ENCODE peak calls at places on chromosome 4, in four cellular contexts. C is PC-3; Q is suprapubic skin; O is CD8-positive, alpha-beta memory T cell. B is an unnamed sample.

GRCh38 chr4:30938956-30939528 is 218.9 kb downstream of the PCDH7 start:
- DNase-seq in C (no peak), Q (no peak), O (no peak), B (no peak)

GRCh38 chr4:89823416-89823815 is 13.5 kb downstream of the SNCA start:
- DNase-seq in C (no peak), Q (no peak), O (no peak), B (no peak)

GRCh38 chr4:86640469-86640868 is 46.4 kb downstream of the PTPN13 start:
- DNase-seq in C (peak; percentile 28), Q (no peak), O (no peak), B (no peak)

GRCh38 chr4:78560296-78560963 is 8.9 kb downstream of the ANXA3 start:
- DNase-seq in C (peak; percentile 60), Q (no peak), O (no peak), B (peak; percentile 41)

GRCh38 chr4:52864816-52865215 is 2.7 kb downstream of the RASL11B start:
- DNase-seq in C (no peak), Q (no peak), O (no peak), B (no peak)

GRCh38 chr4:75637176-75637575 is 6.8 kb upstream of the CDKL2 start:
- DNase-seq in C (no peak), Q (no peak), O (no peak), B (no peak)

GRCh38 chr4:76697129-76697803 is 200.7 kb downstream of the SOWAHB start:
- DNase-seq in C (no peak), Q (no peak), O (no peak), B (no peak)

GRCh38 chr4:56512166-56512565 is 6.6 kb downstream of the ARL9 start:
- DNase-seq in C (no peak), Q (no peak), O (no peak), B (peak; percentile 3)

GRCh38 chr4:73867783-73868182 is 1.4 kb upstream of the CXCL1 start:
- DNase-seq in C (peak; percentile 97), Q (no peak), O (no peak), B (no peak)

GRCh38 chr4:16231570-16232252 is 5.4 kb upstream of the TAPT1 start:
- DNase-seq in C (no peak), Q (no peak), O (no peak), B (no peak)
- H3K4me3 ChIP-seq in C (no peak overlapping the region), Q (peak overlapping the region; percentile 22), O (no peak overlapping the region), B (no peak overlapping the region)

DNA sequence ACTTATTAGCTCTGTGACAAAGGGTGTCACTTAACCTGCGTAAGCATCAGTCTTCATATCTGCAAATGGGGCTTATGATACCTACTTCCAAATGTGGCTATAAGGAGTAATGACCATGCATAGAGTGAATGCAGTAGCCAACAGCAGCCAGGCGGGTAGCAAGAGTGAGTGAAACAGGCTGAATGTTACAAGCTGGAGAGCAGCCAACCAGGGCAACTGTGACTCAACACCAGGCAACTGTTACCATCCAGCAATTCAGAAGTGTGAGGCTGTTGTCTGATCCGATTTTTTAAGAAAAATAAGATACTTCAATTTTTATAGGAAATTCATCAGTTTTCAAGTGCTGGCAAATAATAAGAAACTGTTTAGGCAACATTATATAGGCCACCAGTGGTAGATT is 270.2 kb upstream of the TAPT1 start:
- DNase-seq in C (peak; percentile 67), Q (no peak), O (no peak), B (peak; percentile 17)
- H3K4me3 ChIP-seq in C (no peak overlapping the region), Q (no peak overlapping the region), O (no peak overlapping the region), B (no peak overlapping the region)

GRCh38 chr4:71752383-71753042 is 31.4 kb downstream of the GC start:
- DNase-seq in C (peak; percentile 48), Q (no peak), O (no peak), B (no peak)
- H3K4me3 ChIP-seq in C (peak overlapping the region; percentile 19), Q (no peak overlapping the region), O (no peak overlapping the region), B (no peak overlapping the region)

GRCh38 chr4:121380448-121381147 is at the start of gene QRFPR:
- DNase-seq in C (no peak), Q (no peak), O (no peak), B (no peak)
- H3K4me3 ChIP-seq in C (no peak within 1 kb of the TSS), Q (peak within 1 kb of the TSS; percentile 33), O (no peak within 1 kb of the TSS), B (peak within 1 kb of the TSS; percentile 40)

GRCh38 chr4:1212546-1213335 is 36.2 kb downstream of the CTBP1 start:
- DNase-seq in C (no peak), Q (no peak), O (no peak), B (no peak)

GRCh38 chr4:1211371-1211770 is 37.6 kb downstream of the CTBP1 start:
- DNase-seq in C (no peak), Q (peak; percentile 59), O (no peak), B (no peak)

GRCh38 chr4:1213336-1213995 is 35.5 kb downstream of the CTBP1 start:
- DNase-seq in C (no peak), Q (no peak), O (no peak), B (no peak)

GRCh38 chr4:1210971-1211370 is 38.0 kb downstream of the CTBP1 start:
- DNase-seq in C (no peak), Q (peak; percentile 65), O (no peak), B (no peak)

DNA sequence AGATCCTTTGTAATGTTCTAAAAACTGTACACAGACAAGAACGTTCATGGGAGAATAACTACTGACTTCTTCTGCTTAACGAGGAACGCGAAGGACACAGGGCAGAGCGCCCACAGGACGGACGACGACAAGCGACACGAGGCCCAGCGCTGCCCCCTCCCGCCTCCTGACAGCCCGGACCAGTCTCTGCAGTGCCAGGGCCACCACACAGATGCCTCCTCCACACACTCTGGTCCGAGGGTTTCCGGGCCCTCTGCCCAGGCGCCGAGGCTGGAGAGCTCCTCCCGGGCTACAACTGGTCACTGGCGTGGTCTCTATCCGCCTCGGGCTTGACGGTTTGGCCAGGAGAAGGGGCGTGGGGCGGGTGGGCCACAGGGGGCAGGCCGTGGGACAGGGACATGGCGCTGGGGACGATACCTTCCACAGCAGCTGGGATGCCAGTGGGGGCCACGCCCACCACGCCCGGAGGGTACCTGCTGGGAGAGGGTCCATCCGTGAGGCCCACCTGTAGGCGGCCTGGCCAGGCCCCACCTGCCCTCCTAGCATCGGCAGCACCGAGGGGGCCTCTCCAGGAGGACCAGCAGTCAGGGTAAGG is 36.9 kb downstream of the CTBP1 start:
- DNase-seq in C (no peak), Q (no peak), O (no peak), B (no peak)
- H3K4me3 ChIP-seq in C (no peak overlapping the region), Q (no peak overlapping the region), O (no peak overlapping the region), B (no peak overlapping the region)

GRCh38 chr4:66655505-66655904 is 889.8 kb downstream of the CENPC start:
- DNase-seq in C (no peak), Q (no peak), O (no peak), B (no peak)
- H3K4me3 ChIP-seq in C (no peak overlapping the region), Q (no peak overlapping the region), O (no peak overlapping the region), B (no peak overlapping the region)

GRCh38 chr4:787561-787981 is 38.4 kb downstream of the CPLX1 start:
- DNase-seq in C (no peak), Q (no peak), O (no peak), B (no peak)

GRCh38 chr4:786861-787300 is 39.0 kb downstream of the CPLX1 start:
- DNase-seq in C (no peak), Q (no peak), O (no peak), B (no peak)

GRCh38 chr4:784401-785331 is 41.3 kb downstream of the CPLX1 start:
- DNase-seq in C (no peak), Q (no peak), O (no peak), B (no peak)

GRCh38 chr4:786074-786741 is 39.7 kb downstream of the CPLX1 start:
- DNase-seq in C (no peak), Q (no peak), O (no peak), B (no peak)

GRCh38 chr4:785332-786073 is 40.4 kb downstream of the CPLX1 start:
- DNase-seq in C (no peak), Q (no peak), O (no peak), B (no peak)
- H3K4me3 ChIP-seq in C (no peak overlapping the region), Q (peak overlapping the region; percentile 41), O (no peak overlapping the region), B (no peak overlapping the region)

GRCh38 chr4:187602339-187603092 is 393.1 kb upstream of the ZFP42 start:
- DNase-seq in C (peak; percentile 58), Q (no peak), O (no peak), B (no peak)
- H3K4me3 ChIP-seq in C (peak overlapping the region; percentile 34), Q (no peak overlapping the region), O (no peak overlapping the region), B (no peak overlapping the region)

B was measured in skeletal muscle cell.